ENCODE peak calls at places on chromosome 18, in five cellular contexts. P is H1, V is neuronal stem cell, N is IMR-90, Z is mesendoderm. X is an unnamed sample.

GRCh38 chr18:66995270-66995669 is 391.4 kb upstream of the CDH19 start:
- DNase-seq in Z (no peak), V (no peak), N (no peak), P (no peak), X (no peak)

GRCh38 chr18:58375051-58375450 is 253.8 kb downstream of the ALPK2 start:
- DNase-seq in N (no peak), V (no peak), P (no peak), Z (no peak), X (no peak)

GRCh38 chr18:38076346-38077053 is 510.9 kb upstream of the CELF4 start:
- DNase-seq in N (no peak), V (no peak), P (no peak), Z (no peak), X (no peak)

GRCh38 chr18:27130029-27130428 is 55.1 kb downstream of the CHST9 start:
- DNase-seq in P (no peak), Z (peak; percentile 35), N (no peak), V (no peak), X (no peak)

GRCh38 chr18:54357082-54357659 is 487 bp downstream of the STARD6 start:
- DNase-seq in V (no peak), N (peak; percentile 1), P (no peak), Z (no peak), X (no peak)

GRCh38 chr18:7021994-7022840 is 95.4 kb downstream of the LAMA1 start:
- DNase-seq in V (no peak), N (peak; percentile 43), Z (peak; percentile 56), P (no peak), X (peak; percentile 97)

GRCh38 chr18:34028341-34028740 is 196.4 kb downstream of the NOL4 start:
- DNase-seq in N (no peak), V (no peak), Z (no peak), P (no peak), X (no peak)

GRCh38 chr18:5066380-5066977 is 130.6 kb downstream of the AKAIN1 start:
- DNase-seq in N (no peak), P (peak; percentile 68), V (no peak), Z (peak; percentile 71), X (no peak)

GRCh38 chr18:69898241-69898861 is 49.3 kb downstream of the CD226 start:
- DNase-seq in P (no peak), V (no peak), Z (no peak), N (no peak), X (no peak)

GRCh38 chr18:54700580-54700979 is 109.5 kb downstream of the DYNAP start:
- DNase-seq in V (no peak), P (no peak), Z (no peak), N (no peak), X (no peak)

GRCh38 chr18:23270999-23271680 is 135.9 kb downstream of the CABLES1 start:
- DNase-seq in N (peak; percentile 18), P (no peak), Z (no peak), V (no peak), X (no peak)

GRCh38 chr18:22198163-22198562 is 28.8 kb downstream of the GATA6 start:
- DNase-seq in Z (no peak), V (no peak), P (no peak), N (no peak), X (no peak)

GRCh38 chr18:40249390-40250080 is 1705.5 kb upstream of the PIK3C3 start:
- DNase-seq in N (peak; percentile 6), P (no peak), Z (peak; percentile 65), V (no peak), X (peak; percentile 6)

GRCh38 chr18:54776282-54776977 is 51.8 kb upstream of the RAB27B start:
- DNase-seq in N (peak; percentile 99), V (no peak), Z (no peak), P (no peak), X (peak; percentile 89)

GRCh38 chr18:43888601-43889000 is 611.3 kb upstream of the SYT4 start:
- DNase-seq in N (no peak), V (no peak), P (no peak), Z (no peak), X (no peak)

GRCh38 chr18:55875330-55875933 is 287.4 kb upstream of the TCF4 start:
- DNase-seq in P (no peak), N (no peak), Z (peak; percentile 40), V (peak; percentile 64), X (no peak)

GRCh38 chr18:38464024-38464423 is 898.4 kb upstream of the CELF4 start:
- DNase-seq in Z (no peak), N (no peak), P (no peak), V (no peak), X (no peak)

GRCh38 chr18:41323044-41323443 is 632.0 kb upstream of the PIK3C3 start:
- DNase-seq in N (peak; percentile 54), P (no peak), V (no peak), Z (no peak), X (peak; percentile 5)

GRCh38 chr18:10453261-10453884 is 1.1 kb upstream of the APCDD1 start:
- DNase-seq in Z (no peak), V (no peak), N (no peak), P (peak; percentile 59), X (peak; percentile 39)

GRCh38 chr18:23354625-23355024 is 98.5 kb upstream of the RIOK3 start:
- DNase-seq in N (peak; percentile 76), Z (peak; percentile 26), V (no peak), P (peak; percentile 33), X (peak; percentile 73)

GRCh38 chr18:72652990-72653593 is 109.0 kb upstream of the CBLN2 start:
- DNase-seq in P (peak; percentile 77), V (peak; percentile 50), Z (peak; percentile 83), N (no peak), X (peak; percentile 33)

GRCh38 chr18:58645398-58645797 is 16.5 kb upstream of the ALPK2 start:
- DNase-seq in Z (no peak), P (no peak), V (no peak), N (peak; percentile 71), X (no peak)

GRCh38 chr18:23588836-23589560 is 2.7 kb upstream of the NPC1 start:
- DNase-seq in Z (peak; percentile 64), P (no peak), V (no peak), N (no peak), X (no peak)

GRCh38 chr18:55013086-55013485 is 53.8 kb upstream of the CCDC68 start:
- DNase-seq in Z (no peak), N (peak; percentile 7), P (no peak), V (no peak), X (peak; percentile 91)

GRCh38 chr18:40121001-40121400 is 1834.0 kb upstream of the PIK3C3 start:
- DNase-seq in V (no peak), N (no peak), Z (no peak), P (no peak), X (no peak)

GRCh38 chr18:48949051-48949605 is 1.6 kb downstream of the SMAD7 start:
- DNase-seq in N (no peak), Z (no peak), V (no peak), P (no peak), X (no peak)

GRCh38 chr18:48953096-48953706 is 2.4 kb upstream of the SMAD7 start:
- DNase-seq in P (no peak), N (no peak), Z (no peak), V (no peak), X (no peak)

GRCh38 chr18:48952287-48953095 is 1.7 kb upstream of the SMAD7 start:
- DNase-seq in N (peak; percentile 86), Z (peak; percentile 95), V (peak; percentile 87), P (peak; percentile 85), X (peak; percentile 77)

GRCh38 chr18:48951448-48952286 is 902 bp upstream of the SMAD7 start:
- DNase-seq in V (peak; percentile 84), N (peak; percentile 86), P (peak; percentile 76), Z (peak; percentile 97), X (peak; percentile 83)

DNA sequence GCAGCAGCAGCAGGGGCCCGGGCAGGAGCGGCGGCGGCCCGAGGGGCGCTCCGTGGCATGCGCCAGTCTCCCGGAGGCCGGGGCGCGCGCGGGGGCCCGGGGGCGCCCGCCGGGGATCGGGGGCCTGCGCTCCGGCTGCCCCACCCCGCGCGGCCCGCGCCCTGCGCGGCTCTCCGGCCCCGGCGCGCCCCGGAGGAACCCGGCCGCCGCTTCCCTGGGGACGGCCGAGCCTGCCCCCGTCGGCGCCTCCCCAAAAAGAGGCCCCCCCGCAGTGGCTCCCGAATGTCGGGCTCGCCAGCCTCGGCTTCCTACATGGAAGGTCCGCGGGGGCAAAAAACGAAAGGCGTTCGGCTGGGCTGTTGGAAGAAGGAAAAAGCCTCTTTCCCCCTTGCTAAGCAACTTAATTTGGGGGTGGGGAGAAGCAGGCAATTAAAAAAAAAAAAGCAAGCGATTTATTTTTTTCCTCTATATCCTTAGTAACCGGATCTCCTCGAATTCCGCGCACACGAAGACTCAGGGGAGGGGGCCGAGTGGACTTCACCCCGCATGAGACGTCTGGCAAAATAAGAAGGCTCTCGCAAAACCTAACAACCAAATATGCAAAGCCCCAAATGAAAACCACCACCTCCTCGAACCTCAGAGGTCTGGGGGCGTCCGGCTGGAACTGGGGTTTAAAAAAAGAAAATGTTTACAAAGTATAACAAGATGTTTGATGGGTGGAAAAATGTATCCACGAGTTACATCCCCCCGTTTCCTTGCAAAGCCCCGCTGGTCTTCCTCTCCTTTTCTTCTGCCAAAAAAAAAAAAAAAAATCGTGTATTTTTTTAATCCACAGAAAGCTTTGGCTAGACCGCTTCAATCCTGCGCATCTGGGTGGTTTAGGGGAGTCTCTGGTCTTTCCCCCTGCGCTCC is at the start of gene SMAD7:
- DNase-seq in N (no peak), P (no peak), Z (no peak), V (no peak), X (no peak)
- H3K23ac ChIP-seq in N (peak within 1 kb of the TSS; percentile 96), P (no peak within 1 kb of the TSS), Z (peak within 1 kb of the TSS; percentile 98), V (peak within 1 kb of the TSS; percentile 98), X (no peak within 1 kb of the TSS)

GRCh38 chr18:78647018-78647417 is 332.6 kb upstream of the SALL3 start:
- DNase-seq in Z (no peak), P (no peak), N (no peak), V (no peak), X (no peak)
- H3K23ac ChIP-seq in Z (no peak overlapping the region), P (no peak overlapping the region), N (no peak overlapping the region), V (no peak overlapping the region), X (no peak overlapping the region)

GRCh38 chr18:9137168-9138066 is 836 bp downstream of the ANKRD12 start:
- DNase-seq in P (peak; percentile 64), N (peak; percentile 95), V (peak; percentile 56), Z (peak; percentile 69), X (peak; percentile 67)
- H3K23ac ChIP-seq in P (no peak overlapping the region), N (peak overlapping the region; percentile 94), V (no peak overlapping the region), Z (no peak overlapping the region), X (no peak overlapping the region)

GRCh38 chr18:79964330-79965118 is at the start of gene HSBP1L1:
- DNase-seq in P (peak; percentile 84), V (peak; percentile 56), Z (peak; percentile 70), N (no peak), X (peak; percentile 91)
- H3K23ac ChIP-seq in P (no peak within 1 kb of the TSS), V (peak within 1 kb of the TSS; percentile 52), Z (no peak within 1 kb of the TSS), N (peak within 1 kb of the TSS; percentile 96), X (no peak within 1 kb of the TSS)

DNA sequence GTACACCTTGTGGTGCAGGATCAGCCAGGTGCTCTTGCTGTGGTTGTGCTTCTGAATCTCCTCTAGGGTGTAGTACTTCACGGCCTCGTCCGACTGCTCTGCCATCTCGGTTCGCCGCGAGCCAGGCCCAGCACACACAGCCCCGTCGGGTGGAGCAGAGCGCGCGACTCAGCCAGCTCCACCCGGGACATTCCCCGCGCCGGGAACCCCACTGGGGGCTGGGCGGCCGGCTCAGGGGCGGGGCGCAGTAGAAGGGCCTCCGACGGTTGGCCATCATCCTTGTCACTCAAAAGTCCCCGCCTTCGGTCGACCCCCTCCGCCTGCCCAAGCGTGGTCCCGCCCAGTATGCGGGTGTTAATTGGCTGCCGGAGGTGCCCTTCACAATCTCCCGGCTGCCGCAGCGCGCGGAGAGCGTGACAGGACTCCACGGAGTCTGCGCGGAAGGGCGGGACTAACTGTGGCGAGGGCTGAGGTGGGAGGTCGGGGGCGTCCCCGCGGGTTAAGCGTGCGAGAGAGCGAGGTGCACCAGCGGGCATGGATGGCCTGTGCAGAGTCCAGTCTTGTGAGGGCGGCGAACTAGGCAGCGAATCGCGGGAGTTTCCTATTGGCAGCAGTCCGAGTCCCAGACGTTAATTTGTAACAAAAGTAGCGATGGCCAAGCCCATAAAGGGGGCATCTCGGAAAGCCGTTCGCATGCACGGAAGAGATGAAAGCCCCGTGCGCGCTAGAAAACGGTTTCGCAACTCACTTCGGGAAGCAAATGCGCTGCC is at the start of gene CYB5A:
- DNase-seq in N (peak; percentile 93), V (peak; percentile 96), P (peak; percentile 99), Z (peak; percentile 96), X (peak; percentile 98)
- H3K23ac ChIP-seq in N (peak within 1 kb of the TSS; percentile 89), V (peak within 1 kb of the TSS; percentile 82), P (no peak within 1 kb of the TSS), Z (no peak within 1 kb of the TSS), X (no peak within 1 kb of the TSS)

X was measured in trophoblast cell.